ENCODE peak calls at places on chromosomes 5 and 9, in nine cellular contexts. One of them, this sample, is unnamed.

GRCh38 chr5:147567917-147568598 is 58.2 kb upstream of the DPYSL3 start:
- DNase-seq in cardiac muscle cell: no peak
- DNase-seq in EL: peak; percentile 53
- DNase-seq in iPS-NIHi11: peak; percentile 39
- DNase-seq in HEK293T: no peak
- DNase-seq in cardiac fibroblast: peak; percentile 79
- DNase-seq in skeletal muscle cell: no peak
- DNase-seq in activated CD4-positive, alpha-beta T cell treated with anti-CD3 and anti-CD28 coated beads, Interleukin-2, amount 10 ng/mL, durations not matched to agents 24 days and 14 days: no peak
- DNase-seq in A549: no peak
- DNase-seq in this sample: no peak

GRCh38 chr5:130045334-130045733 is 141.1 kb downstream of the CHSY3 start:
- DNase-seq in EL: no peak
- DNase-seq in cardiac muscle cell: no peak
- DNase-seq in A549: no peak
- DNase-seq in HEK293T: no peak
- DNase-seq in iPS-NIHi11: no peak
- DNase-seq in cardiac fibroblast: peak; percentile 49
- DNase-seq in skeletal muscle cell: peak; percentile 46
- DNase-seq in activated CD4-positive, alpha-beta T cell treated with anti-CD3 and anti-CD28 coated beads, Interleukin-2, amount 10 ng/mL, durations not matched to agents 24 days and 14 days: no peak
- DNase-seq in this sample: no peak

GRCh38 chr9:114314881-114315722 is 7.8 kb upstream of the ORM1 start:
- DNase-seq in skeletal muscle cell: no peak
- DNase-seq in A549: no peak
- DNase-seq in iPS-NIHi11: no peak
- DNase-seq in cardiac fibroblast: peak; percentile 20
- DNase-seq in HEK293T: peak; percentile 4
- DNase-seq in EL: no peak
- DNase-seq in cardiac muscle cell: no peak
- DNase-seq in activated CD4-positive, alpha-beta T cell treated with anti-CD3 and anti-CD28 coated beads, Interleukin-2, amount 10 ng/mL, durations not matched to agents 24 days and 14 days: no peak
- DNase-seq in this sample: no peak

GRCh38 chr5:173925449-173926071 is 37.4 kb downstream of the CPEB4 start:
- DNase-seq in A549: peak; percentile 25
- DNase-seq in activated CD4-positive, alpha-beta T cell treated with anti-CD3 and anti-CD28 coated beads, Interleukin-2, amount 10 ng/mL, durations not matched to agents 24 days and 14 days: peak; percentile 80
- DNase-seq in HEK293T: peak; percentile 48
- DNase-seq in iPS-NIHi11: peak; percentile 26
- DNase-seq in cardiac fibroblast: peak; percentile 69
- DNase-seq in EL: peak; percentile 42
- DNase-seq in skeletal muscle cell: no peak
- DNase-seq in cardiac muscle cell: peak; percentile 63
- DNase-seq in this sample: peak; percentile 77

GRCh38 chr5:2172471-2172870 is 289.7 kb upstream of the IRX4 start:
- DNase-seq in HEK293T: no peak
- DNase-seq in skeletal muscle cell: no peak
- DNase-seq in activated CD4-positive, alpha-beta T cell treated with anti-CD3 and anti-CD28 coated beads, Interleukin-2, amount 10 ng/mL, durations not matched to agents 24 days and 14 days: no peak
- DNase-seq in cardiac fibroblast: no peak
- DNase-seq in cardiac muscle cell: no peak
- DNase-seq in A549: no peak
- DNase-seq in EL: no peak
- DNase-seq in iPS-NIHi11: no peak
- DNase-seq in this sample: no peak

GRCh38 chr9:35664531-35665470 is at the start of gene ARHGEF39:
- DNase-seq in cardiac fibroblast: peak; percentile 66
- DNase-seq in iPS-NIHi11: peak; percentile 96
- DNase-seq in A549: peak; percentile 94
- DNase-seq in skeletal muscle cell: no peak
- DNase-seq in cardiac muscle cell: peak; percentile 90
- DNase-seq in HEK293T: peak; percentile 90
- DNase-seq in activated CD4-positive, alpha-beta T cell treated with anti-CD3 and anti-CD28 coated beads, Interleukin-2, amount 10 ng/mL, durations not matched to agents 24 days and 14 days: peak; percentile 95
- DNase-seq in EL: peak; percentile 86
- DNase-seq in this sample: peak; percentile 88

GRCh38 chr5:160507181-160507811 is 85.6 kb downstream of the PTTG1 start:
- DNase-seq in cardiac muscle cell: no peak
- DNase-seq in skeletal muscle cell: no peak
- DNase-seq in cardiac fibroblast: peak; percentile 83
- DNase-seq in A549: peak; percentile 10
- DNase-seq in HEK293T: no peak
- DNase-seq in EL: peak; percentile 69
- DNase-seq in activated CD4-positive, alpha-beta T cell treated with anti-CD3 and anti-CD28 coated beads, Interleukin-2, amount 10 ng/mL, durations not matched to agents 24 days and 14 days: peak; percentile 68
- DNase-seq in iPS-NIHi11: no peak
- DNase-seq in this sample: no peak

GRCh38 chr5:97229196-97229595 is 46.1 kb upstream of the RIOK2 start:
- DNase-seq in cardiac muscle cell: no peak
- DNase-seq in skeletal muscle cell: no peak
- DNase-seq in cardiac fibroblast: no peak
- DNase-seq in HEK293T: no peak
- DNase-seq in activated CD4-positive, alpha-beta T cell treated with anti-CD3 and anti-CD28 coated beads, Interleukin-2, amount 10 ng/mL, durations not matched to agents 24 days and 14 days: no peak
- DNase-seq in iPS-NIHi11: no peak
- DNase-seq in A549: no peak
- DNase-seq in EL: no peak
- DNase-seq in this sample: no peak

GRCh38 chr5:133510634-133511262 is 101.6 kb downstream of the FSTL4 start:
- DNase-seq in EL: no peak
- DNase-seq in HEK293T: no peak
- DNase-seq in cardiac fibroblast: no peak
- DNase-seq in iPS-NIHi11: no peak
- DNase-seq in skeletal muscle cell: no peak
- DNase-seq in cardiac muscle cell: no peak
- DNase-seq in activated CD4-positive, alpha-beta T cell treated with anti-CD3 and anti-CD28 coated beads, Interleukin-2, amount 10 ng/mL, durations not matched to agents 24 days and 14 days: no peak
- DNase-seq in A549: no peak
- DNase-seq in this sample: no peak

This sample was measured in erythroblast.